ENCODE peak calls at places on chromosomes 16 and 17, in ten cellular contexts. C is A549, Z is tibial nerve, L is transverse colon, O is ovary, J is esophagus muscularis mucosa, S is sigmoid colon, F is HepG2, T is K562, Q is GM12878. B is an unnamed sample.

GRCh38 chr16:51734220-51734619 is 583.1 kb upstream of the SALL1 start:
- DNase-seq in F (no peak), C (no peak), L (no peak), S (no peak), T (no peak), Q (no peak), Z (no peak), O (no peak), J (no peak), B (no peak)

GRCh38 chr17:31654936-31655335 is 204.1 kb downstream of the COPRS start:
- DNase-seq in O (no peak), L (no peak), S (no peak), F (no peak), J (no peak), T (no peak), Z (no peak), C (no peak), Q (no peak), B (no peak)

GRCh38 chr16:4697867-4698291 is 4.5 kb downstream of the NUDT16L1 start:
- DNase-seq in C (no peak), F (no peak), T (no peak), Q (no peak), O (no peak), Z (no peak), J (no peak), L (no peak), S (no peak), B (no peak)

GRCh38 chr17:54956802-54957201 is 11.7 kb downstream of the COX11 start:
- DNase-seq in T (no peak), Q (no peak), F (no peak), O (no peak), Z (no peak), C (no peak), L (no peak), S (no peak), J (no peak), B (no peak)

GRCh38 chr16:78147846-78148535 is 48.5 kb downstream of the WWOX start:
- DNase-seq in C (no peak), S (no peak), L (no peak), Q (no peak), J (peak; percentile 17), O (no peak), T (no peak), F (no peak), Z (no peak), B (no peak)

GRCh38 chr17:74020522-74020921 is 183.0 kb upstream of the RPL38 start:
- DNase-seq in T (no peak), J (no peak), F (no peak), Q (no peak), C (no peak), S (no peak), O (no peak), L (no peak), Z (no peak), B (no peak)

GRCh38 chr17:68326681-68327080 is 35.4 kb downstream of the ARSG start:
- DNase-seq in Z (no peak), Q (no peak), J (no peak), S (no peak), F (no peak), O (no peak), T (no peak), C (no peak), L (no peak), B (no peak)

GRCh38 chr16:59440502-59440901 is 706.4 kb upstream of the GOT2 start:
- DNase-seq in J (no peak), O (no peak), L (no peak), Z (no peak), T (no peak), S (no peak), C (no peak), F (no peak), Q (no peak), B (no peak)

DNA sequence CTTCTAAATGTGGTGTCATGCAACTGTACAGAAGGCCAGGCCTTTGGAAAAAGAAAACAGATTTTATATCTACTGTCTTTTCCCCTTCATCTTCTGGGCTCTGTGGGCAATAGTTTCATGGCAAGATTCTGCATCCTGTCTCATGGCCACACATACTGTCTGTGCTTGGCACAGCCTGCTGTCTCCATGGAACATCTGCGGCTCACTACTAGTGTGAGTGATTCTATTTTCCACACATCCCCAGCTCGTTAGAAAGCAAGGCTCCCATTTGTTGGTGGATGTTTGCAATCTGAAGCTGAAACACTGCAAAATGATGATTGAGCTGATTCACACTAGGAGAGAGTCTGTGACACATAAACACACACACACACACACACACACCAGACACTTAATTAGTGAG is 32.4 kb downstream of the CACNG3 start:
- DNase-seq in J (no peak), L (no peak), Q (no peak), S (no peak), O (no peak), F (no peak), C (no peak), T (no peak), Z (no peak), B (no peak)
- H3K4me3 ChIP-seq in J (no peak overlapping the region), L (no peak overlapping the region), Q (no peak overlapping the region), S (no peak overlapping the region), O (no peak overlapping the region), F (no peak overlapping the region), C (no peak overlapping the region), T (no peak overlapping the region), Z (no peak overlapping the region), B (no peak overlapping the region)

GRCh38 chr17:44921122-44921882 is 6.0 kb upstream of the GFAP start:
- DNase-seq in Z (no peak), O (no peak), L (no peak), F (no peak), T (peak; percentile 74), S (peak; percentile 57), Q (no peak), J (no peak), C (no peak), B (no peak)

GRCh38 chr17:44922746-44923470 is 7.6 kb upstream of the GFAP start:
- DNase-seq in O (no peak), L (peak; percentile 3), J (no peak), Q (no peak), S (peak; percentile 39), C (no peak), T (no peak), F (no peak), Z (no peak), B (no peak)

GRCh38 chr17:44925731-44926697 is 10.7 kb upstream of the GFAP start:
- DNase-seq in L (no peak), O (no peak), Q (no peak), S (peak; percentile 61), T (no peak), C (no peak), J (no peak), F (no peak), Z (no peak), B (no peak)

GRCh38 chr17:44922136-44922535 is 6.8 kb upstream of the GFAP start:
- DNase-seq in S (peak; percentile 45), T (no peak), C (no peak), Z (no peak), L (peak; percentile 4), Q (no peak), O (no peak), F (no peak), J (no peak), B (no peak)

DNA sequence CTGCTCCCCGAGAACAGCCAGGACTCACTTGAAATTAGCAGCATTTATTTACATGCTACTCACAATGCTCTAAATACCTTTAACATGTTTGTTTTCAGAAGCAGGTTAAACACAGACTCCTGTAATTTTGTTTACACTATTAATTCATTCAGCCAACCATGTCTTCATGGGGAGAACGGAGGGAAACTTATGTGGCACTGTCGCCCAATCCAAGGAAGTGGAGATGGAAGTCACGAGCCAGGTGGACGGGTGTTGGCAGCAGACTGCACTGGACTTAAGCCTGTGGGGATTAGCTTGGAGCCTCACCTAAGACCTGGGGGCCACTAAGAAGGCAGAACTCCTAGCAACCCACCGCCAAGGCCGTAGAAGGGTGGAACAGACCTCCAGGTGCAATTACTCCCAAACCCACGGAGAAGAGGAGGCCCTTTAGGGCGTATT is 8.8 kb upstream of the GFAP start:
- DNase-seq in Z (no peak), J (no peak), C (no peak), O (no peak), F (no peak), S (peak; percentile 27), Q (no peak), T (no peak), L (peak; percentile 0), B (no peak)
- TF ChIP-seq EP300 in Z (no peak), J (no peak), C (no peak), O (no peak), F (no peak), S (no peak), Q (no peak), T (no peak), L (no peak), B (no peak)

GRCh38 chr17:44556114-44556853 is 1.0 kb upstream of the FZD2 start:
- DNase-seq in T (peak; percentile 37), Z (no peak), Q (peak; percentile 30), S (peak; percentile 68), L (peak; percentile 47), O (peak; percentile 45), J (no peak), F (peak; percentile 15), C (peak; percentile 74), B (peak; percentile 29)
- TF ChIP-seq POLR2A in T (no peak), Z (no peak), Q (no peak), S (no peak), L (no peak), O (no peak), J (no peak), F (no peak), C (peak; percentile 32), B (no peak)

GRCh38 chr17:1750628-1751027 is 8.0 kb downstream of the SERPINF2 start:
- DNase-seq in O (no peak), L (no peak), T (no peak), Q (no peak), C (no peak), Z (no peak), J (no peak), F (no peak), S (no peak), B (no peak)

GRCh38 chr17:1755252-1755992 is 6.4 kb upstream of the SERPINF1 start:
- DNase-seq in Z (no peak), L (no peak), C (no peak), J (no peak), O (no peak), T (no peak), S (no peak), Q (no peak), F (no peak), B (no peak)

GRCh38 chr17:1753767-1754429 is 8.0 kb upstream of the SERPINF1 start:
- DNase-seq in S (no peak), C (peak; percentile 4), J (no peak), O (no peak), L (no peak), Z (no peak), F (no peak), T (no peak), Q (no peak), B (no peak)

GRCh38 chr17:1754430-1755112 is 7.3 kb upstream of the SERPINF1 start:
- DNase-seq in J (no peak), Z (no peak), S (no peak), Q (no peak), T (no peak), O (no peak), C (no peak), F (no peak), L (no peak), B (no peak)

DNA sequence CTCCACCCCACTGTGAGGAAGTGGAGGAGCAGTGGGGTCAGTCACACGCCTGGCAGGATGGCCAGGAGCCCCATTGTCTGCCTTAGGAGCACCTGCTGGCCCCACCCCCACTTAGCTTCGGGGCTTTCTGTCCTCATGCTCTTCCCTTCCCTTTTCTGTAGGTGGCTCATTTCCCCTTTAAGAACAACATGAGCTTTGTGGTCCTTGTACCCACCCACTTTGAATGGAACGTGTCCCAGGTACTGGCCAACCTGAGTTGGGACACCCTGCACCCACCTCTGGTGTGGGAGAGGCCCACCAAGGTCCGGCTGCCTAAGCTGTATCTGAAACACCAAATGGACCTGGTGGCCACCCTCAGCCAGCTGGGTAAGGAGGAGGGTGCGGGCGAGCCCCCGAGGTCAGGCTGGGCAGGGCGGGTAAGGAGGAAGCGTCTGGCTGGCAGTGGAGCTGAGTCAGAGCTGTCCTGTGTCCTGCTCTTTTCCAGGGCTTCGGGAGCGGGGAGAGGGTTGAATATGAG is 9.4 kb upstream of the SERPINF1 start:
- DNase-seq in Q (no peak), T (peak; percentile 18), F (no peak), S (no peak), C (peak; percentile 68), L (peak; percentile 66), O (no peak), Z (no peak), J (no peak), B (no peak)
- H3K4me3 ChIP-seq in Q (no peak overlapping the region), T (no peak overlapping the region), F (no peak overlapping the region), S (no peak overlapping the region), C (peak overlapping the region; percentile 33), L (no peak overlapping the region), O (no peak overlapping the region), Z (no peak overlapping the region), J (peak overlapping the region; percentile 36), B (peak overlapping the region; percentile 2)

B was measured in stomach.